ENCODE peak calls at places on chromosomes 3 and 15, in eight cellular contexts. M, Z, F, V, X, B, K and N are unnamed samples.

GRCh38 chr3:28726840-28727239 is 378.2 kb upstream of the AZI2 start:
- DNase-seq in X (no peak), V (no peak), B (peak), Z (peak), K (peak), M (peak), F (no peak), N (peak)

GRCh38 chr3:34212175-34212574 is 413.7 kb downstream of the PDCD6IP start:
- DNase-seq in Z (peak), K (no peak), X (peak), B (no peak), F (no peak), V (no peak), M (peak), N (no peak)

GRCh38 chr3:126261037-126261436 is 80.7 kb upstream of the ALDH1L1 start:
- DNase-seq in X (no peak), V (no peak), Z (no peak), K (no peak), F (no peak), M (no peak), B (no peak), N (peak)

GRCh38 chr3:100637197-100637631 is 27.8 kb downstream of the ADGRG7 start:
- DNase-seq in B (no peak), F (no peak), V (no peak), M (peak), X (no peak), Z (no peak), K (no peak), N (no peak)

GRCh38 chr15:42385206-42385979 is 26.1 kb downstream of the CAPN3 start:
- DNase-seq in K (peak), M (peak), F (no peak), B (peak), X (peak), V (no peak), Z (peak), N (no peak)

GRCh38 chr15:28935316-28935715 is 49.5 kb downstream of the APBA2 start:
- DNase-seq in F (no peak), V (no peak), B (peak), X (no peak), K (no peak), M (no peak), Z (peak), N (no peak)

GRCh38 chr3:175270199-175270837 is 411.2 kb downstream of the NAALADL2 start:
- DNase-seq in X (no peak), B (no peak), V (no peak), F (no peak), Z (peak), M (no peak), K (no peak), N (no peak)

GRCh38 chr3:157089455-157090221 is 70.3 kb downstream of the CCNL1 start:
- DNase-seq in F (no peak), K (no peak), X (no peak), M (peak), B (no peak), Z (peak), V (no peak), N (peak)

GRCh38 chr3:184129012-184129411 is 6.1 kb upstream of the EIF2B5 start:
- DNase-seq in V (no peak), X (no peak), B (peak), M (peak), K (peak), F (no peak), Z (peak), N (no peak)

GRCh38 chr15:52795464-52796227 is 5.5 kb upstream of the ONECUT1 start:
- DNase-seq in M (no peak), V (no peak), Z (no peak), B (no peak), F (no peak), K (no peak), X (no peak), N (no peak)

GRCh38 chr3:64878372-64878771 is 190.6 kb upstream of the ADAMTS9 start:
- DNase-seq in B (no peak), M (no peak), F (no peak), K (no peak), X (peak), V (no peak), Z (no peak), N (no peak)